ENCODE peak calls at places on chromosomes 1 and 21, in seven cellular contexts. A is left kidney; X is small intestine; Z is transverse colon; F is NCI-H1694 treated with DMSO at 0.1 percent for 48 hours; H is sigmoid colon; L is activated CD8-positive, alpha-beta memory T cell treated with anti-CD3 and anti-CD28 coated beads, Interleukin-2, amount 50 U/mL, for 48 hours. Y is an unnamed sample.

GRCh38 chr1:239744851-239745250 is 346.8 kb upstream of the FMN2 start:
- DNase-seq in Z (no peak), L (no peak), X (no peak), F (no peak), A (no peak), H (no peak), Y (no peak)

GRCh38 chr1:199766219-199766792 is 261.2 kb upstream of the NR5A2 start:
- DNase-seq in L (no peak), F (no peak), H (no peak), A (no peak), Z (no peak), X (no peak), Y (no peak)

GRCh38 chr21:29343517-29343916 is 44.8 kb downstream of the BACH1 start:
- DNase-seq in L (no peak), H (no peak), X (no peak), F (no peak), Z (no peak), A (no peak), Y (peak)

GRCh38 chr1:37828410-37829074 is 20.5 kb upstream of the YRDC start:
- DNase-seq in H (no peak), L (no peak), X (peak), Z (peak), F (no peak), A (no peak), Y (no peak)

GRCh38 chr1:19656780-19657475 is 7.7 kb upstream of the HTR6 start:
- DNase-seq in H (no peak), L (no peak), Z (no peak), A (peak), X (no peak), F (no peak), Y (no peak)

GRCh38 chr1:2144501-2145090 is 50.0 kb downstream of the FAAP20 start:
- DNase-seq in H (no peak), X (no peak), Z (no peak), F (no peak), L (no peak), A (no peak), Y (no peak)

GRCh38 chr21:28982637-28983036 is 10.0 kb downstream of the LTN1 start:
- DNase-seq in Z (no peak), L (no peak), A (no peak), H (no peak), X (no peak), F (no peak), Y (no peak)

GRCh38 chr21:27425172-27425571 is 458.3 kb upstream of the ADAMTS5 start:
- DNase-seq in A (no peak), H (no peak), L (no peak), Z (no peak), X (no peak), F (no peak), Y (no peak)

GRCh38 chr1:29599071-29599470 is 362.7 kb downstream of the PTPRU start:
- DNase-seq in A (no peak), H (no peak), L (no peak), F (no peak), X (no peak), Z (no peak), Y (no peak)

GRCh38 chr1:238465449-238465848 is 574.7 kb upstream of the ZP4 start:
- DNase-seq in L (no peak), H (no peak), A (peak), X (no peak), F (no peak), Z (no peak), Y (peak)

GRCh38 chr1:82704966-82705365 is 904.2 kb downstream of the ADGRL2 start:
- DNase-seq in H (no peak), F (no peak), A (no peak), L (no peak), Z (no peak), X (no peak), Y (no peak)

GRCh38 chr1:51063121-51063520 is 38.9 kb upstream of the C1orf185 start:
- DNase-seq in Z (no peak), F (no peak), L (no peak), H (no peak), A (no peak), X (no peak), Y (peak)

GRCh38 chr21:42784276-42784675 is 95.1 kb downstream of the WDR4 start:
- DNase-seq in L (no peak), Z (no peak), X (no peak), H (no peak), A (peak), F (no peak), Y (no peak)

Y was measured in IMR-90.